ENCODE peak calls at places on chromosomes 12 and 14, in six cellular contexts. P is EL, M is NCI-H2227 treated with DMSO at 0.1 percent for 48 hours, B is MV-4-11, Z is amniotic epithelial cell, I is M059J. L is an unnamed sample.

GRCh38 chr12:39958377-39958776 is 147.5 kb downstream of the SLC2A13 start:
- DNase-seq in Z (no peak), I (no peak), M (no peak), P (no peak), B (no peak), L (peak; percentile 28)

GRCh38 chr14:89264196-89264800 is 152.7 kb downstream of the FOXN3 start:
- DNase-seq in P (no peak), B (no peak), M (no peak), Z (no peak), I (no peak), L (no peak)

GRCh38 chr12:123761841-123762714 is at the start of gene DNAH10:
- DNase-seq in B (peak; percentile 28), I (no peak), P (peak; percentile 12), M (no peak), Z (peak; percentile 5), L (no peak)

GRCh38 chr14:103514596-103515421 is 7.8 kb downstream of the CKB start:
- DNase-seq in Z (no peak), B (no peak), I (no peak), P (no peak), M (no peak), L (no peak)

GRCh38 chr14:99321236-99321925 is 49.4 kb upstream of the BCL11B start:
- DNase-seq in P (no peak), Z (no peak), M (no peak), B (no peak), I (no peak), L (no peak)

GRCh38 chr12:10179871-10180270 is 1.0 kb downstream of the TMEM52B start:
- DNase-seq in B (no peak), M (no peak), I (peak; percentile 66), Z (no peak), P (peak; percentile 60), L (no peak)

GRCh38 chr12:117284160-117284559 is 77.3 kb downstream of the NOS1 start:
- DNase-seq in M (no peak), P (no peak), I (no peak), B (no peak), Z (no peak), L (no peak)

GRCh38 chr12:65881965-65882413 is 57.7 kb downstream of the HMGA2 start:
- DNase-seq in P (no peak), I (peak; percentile 38), Z (peak; percentile 33), M (no peak), B (peak; percentile 50), L (peak; percentile 90)

GRCh38 chr12:42124764-42125371 is 19.8 kb downstream of the GXYLT1 start:
- DNase-seq in Z (no peak), I (no peak), P (no peak), M (no peak), B (no peak), L (no peak)

GRCh38 chr14:99331796-99332195 is 59.8 kb upstream of the BCL11B start:
- DNase-seq in M (no peak), Z (no peak), B (no peak), P (no peak), I (no peak), L (no peak)

GRCh38 chr14:47678993-47679392 is 3.6 kb upstream of the MDGA2 start:
- DNase-seq in Z (no peak), M (no peak), P (no peak), B (no peak), I (no peak), L (no peak)

L was measured in fibroblast of pulmonary artery.